ENCODE peak calls at places on chromosomes 2 and 18, in six cellular contexts. D is H9, F is neuronal stem cell, L is H1, O is mesenchymal stem cell, T is trophoblast cell. P is an unnamed sample.

GRCh38 chr2:134988994-134989605 is 58.1 kb downstream of the MAP3K19 start:
- DNase-seq in D (no peak), F (no peak), L (no peak), O (peak), T (peak), P (peak)

GRCh38 chr2:217724436-217724835 is 278.4 kb downstream of the TNS1 start:
- DNase-seq in D (no peak), F (no peak), L (no peak), O (no peak), T (no peak), P (no peak)

GRCh38 chr18:12744103-12744502 is 41.3 kb downstream of the PSMG2 start:
- DNase-seq in D (no peak), F (no peak), L (no peak), O (peak), T (peak), P (peak)

GRCh38 chr2:29295843-29296242 is 180.6 kb downstream of the CLIP4 start:
- DNase-seq in D (peak), F (no peak), L (no peak), O (no peak), T (no peak), P (peak)

GRCh38 chr2:51031004-51031791 is 734 bp downstream of the NRXN1 start:
- DNase-seq in D (no peak), F (no peak), L (no peak), O (no peak), T (no peak), P (no peak)

GRCh38 chr2:124180635-124181034 is 155.5 kb downstream of the CNTNAP5 start:
- DNase-seq in D (no peak), F (no peak), L (no peak), O (no peak), T (no peak), P (no peak)

GRCh38 chr2:184113691-184114403 is 484.5 kb upstream of the ZNF804A start:
- DNase-seq in D (no peak), F (no peak), L (no peak), O (no peak), T (no peak), P (no peak)

GRCh38 chr2:219122197-219122965 is 38.2 kb downstream of the NHEJ1 start:
- DNase-seq in D (no peak), F (no peak), L (no peak), O (no peak), T (peak), P (no peak)

GRCh38 chr2:214076527-214076926 is 334.3 kb upstream of the VWC2L start:
- DNase-seq in D (no peak), F (no peak), L (no peak), O (peak), T (no peak), P (no peak)

GRCh38 chr2:78780864-78781583 is 244.5 kb upstream of the REG3G start:
- DNase-seq in D (no peak), F (no peak), L (no peak), O (no peak), T (no peak), P (no peak)

GRCh38 chr2:240060977-240061591 is 7.8 kb upstream of the OR6B3 start:
- DNase-seq in D (no peak), F (peak), L (no peak), O (peak), T (peak), P (peak)

GRCh38 chr2:170163666-170164065 is 14.3 kb upstream of the MYO3B start:
- DNase-seq in D (no peak), F (no peak), L (no peak), O (no peak), T (no peak), P (no peak)

GRCh38 chr18:80109676-80110078 is 615 bp downstream of the ADNP2 start:
- DNase-seq in D (peak), F (peak), L (peak), O (peak), T (peak), P (peak)

GRCh38 chr2:96876036-96876810 is 6.3 kb upstream of the SEMA4C start:
- DNase-seq in D (peak), F (no peak), L (no peak), O (peak), T (peak), P (peak)

GRCh38 chr2:12340164-12340563 is 376.6 kb upstream of the TRIB2 start:
- DNase-seq in D (no peak), F (no peak), L (no peak), O (peak), T (no peak), P (peak)

GRCh38 chr2:134080759-134081158 is 173.1 kb upstream of the MGAT5 start:
- DNase-seq in D (no peak), F (no peak), L (no peak), O (no peak), T (peak), P (no peak)

GRCh38 chr2:231563378-231563961 is 29.2 kb upstream of the TEX44 start:
- DNase-seq in D (peak), F (peak), L (peak), O (peak), T (peak), P (peak)

GRCh38 chr2:59413751-59414570 is 1139.5 kb downstream of the BCL11A start:
- DNase-seq in D (no peak), F (no peak), L (peak), O (no peak), T (no peak), P (no peak)

GRCh38 chr2:88212251-88212790 is 42.2 kb downstream of the THNSL2 start:
- DNase-seq in D (peak), F (peak), L (peak), O (peak), T (peak), P (peak)

GRCh38 chr2:236762628-236763027 is 193.0 kb downstream of the ACKR3 start:
- DNase-seq in D (no peak), F (no peak), L (no peak), O (no peak), T (no peak), P (no peak)

GRCh38 chr2:27262379-27263286 is at the start of gene SLC30A3:
- DNase-seq in D (peak), F (peak), L (peak), O (peak), T (no peak), P (no peak)

GRCh38 chr2:130987519-130988425 is 105.5 kb downstream of the FAM168B start:
- DNase-seq in D (no peak), F (no peak), L (no peak), O (no peak), T (no peak), P (no peak)

GRCh38 chr2:241942416-241943208 is 73.1 kb downstream of the RTP5 start:
- DNase-seq in D (peak), F (no peak), L (no peak), O (no peak), T (no peak), P (no peak)

GRCh38 chr2:42064417-42064942 is 16.7 kb downstream of the PKDCC start:
- DNase-seq in D (no peak), F (no peak), L (no peak), O (peak), T (peak), P (peak)

GRCh38 chr2:85583667-85584353 is 421 bp upstream of the VAMP5 start:
- DNase-seq in D (no peak), F (no peak), L (no peak), O (no peak), T (no peak), P (no peak)

GRCh38 chr2:8627692-8628085 is 54.2 kb upstream of the ID2 start:
- DNase-seq in D (no peak), F (no peak), L (no peak), O (no peak), T (no peak), P (no peak)
- H4K8ac ChIP-seq in D (no peak), F (no peak), L (no peak), O (no peak), T (no peak), P (no peak)

GRCh38 chr2:54444503-54444902 is 11.6 kb upstream of the SPTBN1 start:
- DNase-seq in D (no peak), F (no peak), L (no peak), O (peak), T (no peak), P (no peak)
- H3K27ac ChIP-seq in D (no peak), F (no peak), L (no peak), O (no peak), T (no peak), P (no peak)

GRCh38 chr2:46858697-46859080 is 56.9 kb downstream of the MCFD2 start:
- DNase-seq in D (no peak), F (no peak), L (no peak), O (peak), T (peak), P (peak)
- H3K14ac ChIP-seq in D (no peak), F (no peak), L (no peak), O (no peak), T (no peak), P (peak)

GRCh38 chr18:58671122-58671940 is at the start of gene MALT1:
- DNase-seq in D (peak), F (peak), L (peak), O (peak), T (peak), P (peak)

GRCh38 chr18:58670561-58671121 is 624 bp upstream of the MALT1 start:
- DNase-seq in D (no peak), F (no peak), L (no peak), O (no peak), T (peak), P (peak)

GRCh38 chr18:58674159-58674558 is 2.9 kb downstream of the MALT1 start:
- DNase-seq in D (no peak), F (no peak), L (no peak), O (no peak), T (no peak), P (no peak)

GRCh38 chr18:58669731-58670379 is 1.4 kb upstream of the MALT1 start:
- DNase-seq in D (no peak), F (no peak), L (peak), O (peak), T (no peak), P (peak)

GRCh38 chr18:58671941-58672565 is 788 bp downstream of the MALT1 start:
- DNase-seq in D (no peak), F (no peak), L (no peak), O (peak), T (peak), P (peak)
- H4K8ac ChIP-seq in D (no peak), F (no peak), L (peak), O (peak), T (peak), P (peak)

GRCh38 chr18:24049142-24049541 is 34.6 kb downstream of the TTC39C start:
- DNase-seq in D (no peak), F (no peak), L (no peak), O (no peak), T (no peak), P (no peak)

GRCh38 chr18:24053211-24053610 is 38.7 kb downstream of the TTC39C start:
- DNase-seq in D (no peak), F (no peak), L (no peak), O (no peak), T (no peak), P (no peak)

GRCh38 chr18:24052053-24052452 is 37.5 kb downstream of the TTC39C start:
- DNase-seq in D (no peak), F (no peak), L (no peak), O (peak), T (no peak), P (no peak)

GRCh38 chr18:24050916-24051255 is 36.3 kb downstream of the TTC39C start:
- DNase-seq in D (no peak), F (no peak), L (no peak), O (no peak), T (no peak), P (no peak)

DNA sequence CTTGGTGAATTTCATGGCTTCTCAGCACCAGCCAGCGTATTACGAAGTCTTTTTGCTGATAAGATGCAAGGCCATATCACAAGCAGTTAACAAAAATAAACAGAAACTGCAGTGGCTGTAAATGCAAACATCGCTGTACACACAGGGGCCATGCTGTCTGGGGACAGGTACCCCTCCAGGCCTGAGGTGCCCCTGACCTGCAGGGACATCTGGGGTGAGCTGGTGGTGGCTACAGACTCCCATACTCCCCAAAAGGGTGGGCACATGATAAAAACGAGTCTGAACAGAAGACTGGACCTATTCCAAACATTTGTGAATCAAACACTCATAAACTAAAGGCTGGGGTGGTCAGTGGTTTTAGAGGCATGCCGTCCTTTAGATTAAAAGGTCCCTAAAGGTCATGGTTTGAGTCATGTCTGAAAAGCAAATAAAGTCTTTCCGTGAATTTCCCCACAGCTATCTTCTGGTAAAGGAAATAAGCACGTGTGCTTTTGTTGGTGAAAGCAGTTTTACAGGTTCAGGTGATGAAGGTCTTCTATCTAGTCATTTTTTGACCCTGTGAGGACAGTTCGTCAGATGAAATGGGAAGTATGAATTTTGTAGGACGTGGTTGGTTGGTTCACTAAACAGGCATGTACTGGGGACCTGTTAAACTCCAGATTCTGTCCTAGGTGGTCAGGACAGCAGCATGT is 36.8 kb downstream of the TTC39C start:
- DNase-seq in D (no peak), F (no peak), L (no peak), O (peak), T (no peak), P (peak)
- H3K27ac ChIP-seq in D (no peak), F (no peak), L (no peak), O (peak), T (no peak), P (no peak)

GRCh38 chr2:180478883-180479282 is 471.8 kb upstream of the CWC22 start:
- DNase-seq in D (no peak), F (no peak), L (no peak), O (no peak), T (no peak), P (no peak)

GRCh38 chr2:180481998-180482397 is 474.9 kb upstream of the CWC22 start:
- DNase-seq in D (no peak), F (no peak), L (no peak), O (no peak), T (no peak), P (no peak)
- H3K14ac ChIP-seq in D (no peak), F (no peak), L (no peak), O (no peak), T (no peak), P (no peak)

DNA sequence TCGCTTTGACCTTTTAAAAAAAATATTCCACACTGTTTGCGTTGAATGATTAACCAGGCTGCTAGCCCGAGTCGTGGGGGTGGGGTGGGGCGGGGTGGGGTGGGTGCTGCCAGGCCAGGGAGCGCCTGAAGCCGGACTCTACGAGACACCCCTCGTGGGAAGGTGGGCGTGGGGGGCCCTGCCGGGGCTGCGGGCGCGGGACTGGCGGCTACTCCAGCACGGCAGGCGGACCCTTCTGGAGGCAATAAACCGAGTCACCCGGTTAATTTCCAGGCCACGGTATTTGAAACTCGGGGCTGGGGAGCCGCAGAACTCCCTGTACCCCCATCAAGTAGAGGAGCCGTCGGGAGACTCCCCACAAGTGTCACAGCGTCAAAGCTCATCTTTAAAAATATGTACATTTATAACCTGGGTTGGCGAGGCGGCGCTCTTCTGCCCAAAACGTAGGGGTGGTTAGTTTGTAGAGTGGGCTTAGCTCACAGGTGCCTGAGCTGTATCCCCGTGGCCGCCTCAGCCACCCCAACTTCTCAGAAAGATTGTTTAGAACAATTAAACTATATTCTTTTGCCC is 1.2 kb downstream of the B3GNT2 start:
- DNase-seq in D (no peak), F (peak), L (no peak), O (no peak), T (peak), P (no peak)
- H4K8ac ChIP-seq in D (no peak), F (no peak), L (no peak), O (peak), T (no peak), P (no peak)

P was measured in IMR-90.